ENCODE peak calls at places on chromosomes 16 and 17, in six cellular contexts. One of them, this sample, is unnamed.

GRCh38 chr16:85781685-85782370 is 17.5 kb downstream of the EMC8 start:
- DNase-seq in A549: no peak
- DNase-seq in GM13977: no peak
- DNase-seq in spleen: no peak
- DNase-seq in endothelial cell: no peak
- DNase-seq in sigmoid colon: peak
- DNase-seq in this sample: no peak

GRCh38 chr16:57485916-57486857 is at the start of gene DOK4:
- DNase-seq in A549: peak
- DNase-seq in GM13977: peak
- DNase-seq in spleen: peak
- DNase-seq in endothelial cell: peak
- DNase-seq in sigmoid colon: peak
- DNase-seq in this sample: peak

GRCh38 chr17:3683054-3683511 is 12.9 kb downstream of the P2RX5 start:
- DNase-seq in A549: peak
- DNase-seq in GM13977: peak
- DNase-seq in spleen: no peak
- DNase-seq in endothelial cell: peak
- DNase-seq in sigmoid colon: no peak
- DNase-seq in this sample: peak

GRCh38 chr17:9363440-9364350 is 211.9 kb downstream of the STX8 start:
- DNase-seq in A549: no peak
- DNase-seq in GM13977: no peak
- DNase-seq in spleen: no peak
- DNase-seq in endothelial cell: no peak
- DNase-seq in sigmoid colon: no peak
- DNase-seq in this sample: no peak

GRCh38 chr16:50457423-50457822 is 88.6 kb upstream of the BRD7 start:
- DNase-seq in A549: no peak
- DNase-seq in GM13977: no peak
- DNase-seq in spleen: no peak
- DNase-seq in endothelial cell: no peak
- DNase-seq in sigmoid colon: peak
- DNase-seq in this sample: peak

GRCh38 chr16:49548571-49548970 is 175.0 kb downstream of the C16orf78 start:
- DNase-seq in A549: no peak
- DNase-seq in GM13977: no peak
- DNase-seq in spleen: peak
- DNase-seq in endothelial cell: no peak
- DNase-seq in sigmoid colon: no peak
- DNase-seq in this sample: no peak

GRCh38 chr17:57086069-57086930 is 1.3 kb downstream of the AKAP1 start:
- DNase-seq in A549: peak
- DNase-seq in GM13977: peak
- DNase-seq in spleen: no peak
- DNase-seq in endothelial cell: peak
- DNase-seq in sigmoid colon: peak
- DNase-seq in this sample: peak

GRCh38 chr17:43367588-43368242 is 31.1 kb upstream of the ARL4D start:
- DNase-seq in A549: peak
- DNase-seq in GM13977: peak
- DNase-seq in spleen: no peak
- DNase-seq in endothelial cell: peak
- DNase-seq in sigmoid colon: no peak
- DNase-seq in this sample: peak

GRCh38 chr17:31211352-31212012 is 85.6 kb downstream of the OMG start:
- DNase-seq in A549: peak
- DNase-seq in GM13977: no peak
- DNase-seq in spleen: no peak
- DNase-seq in endothelial cell: no peak
- DNase-seq in sigmoid colon: no peak
- DNase-seq in this sample: no peak

GRCh38 chr17:70187383-70187782 is 18.1 kb downstream of the KCNJ2 start:
- DNase-seq in A549: no peak
- DNase-seq in GM13977: no peak
- DNase-seq in spleen: no peak
- DNase-seq in endothelial cell: no peak
- DNase-seq in sigmoid colon: no peak
- DNase-seq in this sample: no peak

GRCh38 chr16:8391219-8391757 is 199.0 kb downstream of the TMEM114 start:
- DNase-seq in A549: peak
- DNase-seq in GM13977: no peak
- DNase-seq in spleen: no peak
- DNase-seq in endothelial cell: no peak
- DNase-seq in sigmoid colon: no peak
- DNase-seq in this sample: no peak

GRCh38 chr17:36936455-36936934 is 780 bp upstream of the LHX1 start:
- DNase-seq in A549: no peak
- DNase-seq in GM13977: peak
- DNase-seq in spleen: no peak
- DNase-seq in endothelial cell: no peak
- DNase-seq in sigmoid colon: no peak
- DNase-seq in this sample: no peak

GRCh38 chr17:36935681-36936454 is 1.4 kb upstream of the LHX1 start:
- DNase-seq in A549: peak
- DNase-seq in GM13977: no peak
- DNase-seq in spleen: no peak
- DNase-seq in endothelial cell: no peak
- DNase-seq in sigmoid colon: no peak
- DNase-seq in this sample: no peak

GRCh38 chr17:36934144-36934758 is 3.0 kb upstream of the LHX1 start:
- DNase-seq in A549: peak
- DNase-seq in GM13977: no peak
- DNase-seq in spleen: no peak
- DNase-seq in endothelial cell: no peak
- DNase-seq in sigmoid colon: no peak
- DNase-seq in this sample: no peak

GRCh38 chr17:36933174-36934143 is 3.8 kb upstream of the LHX1 start:
- DNase-seq in A549: no peak
- DNase-seq in GM13977: peak
- DNase-seq in spleen: no peak
- DNase-seq in endothelial cell: no peak
- DNase-seq in sigmoid colon: no peak
- DNase-seq in this sample: no peak

GRCh38 chr17:36934759-36935630 is 2.3 kb upstream of the LHX1 start:
- DNase-seq in A549: peak
- DNase-seq in GM13977: no peak
- DNase-seq in spleen: no peak
- DNase-seq in endothelial cell: no peak
- DNase-seq in sigmoid colon: no peak
- DNase-seq in this sample: no peak
- TF ChIP-seq CTCF in A549: no peak
- TF ChIP-seq CTCF in GM13977: no peak
- TF ChIP-seq CTCF in spleen: no peak
- TF ChIP-seq CTCF in endothelial cell: no peak
- TF ChIP-seq CTCF in sigmoid colon: no peak
- TF ChIP-seq CTCF in this sample: no peak

GRCh38 chr17:47953945-47954344 is 3.7 kb downstream of the PRR15L start:
- DNase-seq in A549: no peak
- DNase-seq in GM13977: no peak
- DNase-seq in spleen: no peak
- DNase-seq in endothelial cell: no peak
- DNase-seq in sigmoid colon: no peak
- DNase-seq in this sample: no peak
- TF ChIP-seq CTCF in A549: no peak
- TF ChIP-seq CTCF in GM13977: no peak
- TF ChIP-seq CTCF in spleen: no peak
- TF ChIP-seq CTCF in endothelial cell: no peak
- TF ChIP-seq CTCF in sigmoid colon: no peak
- TF ChIP-seq CTCF in this sample: no peak

DNA sequence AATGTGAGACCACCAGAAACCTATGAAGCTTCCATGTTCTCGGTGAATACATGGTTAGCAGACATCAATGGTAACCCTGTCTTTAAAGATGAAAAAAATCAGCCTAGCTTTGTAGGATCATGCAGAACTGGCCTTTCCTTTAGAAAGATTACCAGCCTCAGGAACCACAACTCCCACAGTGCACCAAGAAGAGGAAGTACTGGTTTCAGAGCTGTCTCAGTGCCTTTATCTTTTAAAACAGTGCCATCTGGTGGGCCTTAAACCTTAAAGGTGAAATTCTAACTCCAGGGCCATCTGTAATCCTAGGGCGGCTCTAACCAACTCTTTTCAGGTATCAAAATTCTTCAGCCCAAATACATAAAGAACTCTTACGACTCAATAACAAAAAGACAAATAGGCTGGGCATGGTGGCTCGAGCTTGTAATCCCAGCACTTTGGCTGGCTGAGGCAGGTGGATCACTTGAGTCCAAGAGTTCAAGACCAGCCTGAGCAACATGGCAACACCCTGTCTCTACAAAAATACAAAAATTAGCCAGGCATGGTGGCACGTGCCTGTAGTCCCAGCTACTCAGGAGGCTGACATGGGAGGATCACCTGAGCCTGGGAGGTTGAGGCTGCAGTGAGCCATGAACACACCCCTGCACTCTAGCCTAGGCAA is 5.4 kb downstream of the ATPAF2 start:
- DNase-seq in A549: peak
- DNase-seq in GM13977: peak
- DNase-seq in spleen: no peak
- DNase-seq in endothelial cell: peak
- DNase-seq in sigmoid colon: no peak
- DNase-seq in this sample: peak
- TF ChIP-seq CTCF in A549: peak
- TF ChIP-seq CTCF in GM13977: peak
- TF ChIP-seq CTCF in spleen: peak
- TF ChIP-seq CTCF in endothelial cell: peak
- TF ChIP-seq CTCF in sigmoid colon: peak
- TF ChIP-seq CTCF in this sample: peak

GRCh38 chr17:62720126-62720850 is 87.8 kb downstream of the MARCHF10 start:
- DNase-seq in A549: peak
- DNase-seq in GM13977: no peak
- DNase-seq in spleen: no peak
- DNase-seq in endothelial cell: no peak
- DNase-seq in sigmoid colon: peak
- DNase-seq in this sample: peak
- TF ChIP-seq CTCF in A549: peak
- TF ChIP-seq CTCF in GM13977: peak
- TF ChIP-seq CTCF in spleen: no peak
- TF ChIP-seq CTCF in endothelial cell: peak
- TF ChIP-seq CTCF in sigmoid colon: no peak
- TF ChIP-seq CTCF in this sample: peak

GRCh38 chr17:59846391-59847165 is 46.2 kb downstream of the TUBD1 start:
- DNase-seq in A549: peak
- DNase-seq in GM13977: peak
- DNase-seq in spleen: no peak
- DNase-seq in endothelial cell: no peak
- DNase-seq in sigmoid colon: peak
- DNase-seq in this sample: peak
- TF ChIP-seq CTCF in A549: no peak
- TF ChIP-seq CTCF in GM13977: no peak
- TF ChIP-seq CTCF in spleen: no peak
- TF ChIP-seq CTCF in endothelial cell: no peak
- TF ChIP-seq CTCF in sigmoid colon: no peak
- TF ChIP-seq CTCF in this sample: no peak